ENCODE peak calls at places on chromosomes 7 and 10, in ten cellular contexts. V is cardiac muscle cell; Y is fibroblast of lung; T is stimulated activated CD4-positive, alpha-beta T cell treated with anti-CD3 and anti-CD28 coated beads, Interleukin-12 subunit alpha, Interleukin-12 subunit beta, amount 100 ng/mL, for 24 hours; F is NCI-H2107; M is endothelial cell; H is AG04450; P is A549; G is activated CD8-positive, alpha-beta memory T cell treated with anti-CD3 and anti-CD28 coated beads for 24 hours; Z is naive thymus-derived CD8-positive, alpha-beta T cell. N is an unnamed sample.

GRCh38 chr7:44674381-44674780 is 68.0 kb downstream of the OGDH start:
- DNase-seq in M (no peak), V (no peak), G (no peak), F (no peak), Y (no peak), H (no peak), P (no peak), Z (no peak), T (no peak), N (no peak)

GRCh38 chr7:68187549-68187948 is 1190.9 kb downstream of the TYW1 start:
- DNase-seq in V (no peak), T (no peak), P (no peak), Z (no peak), F (no peak), Y (no peak), G (no peak), M (no peak), H (no peak), N (no peak)

GRCh38 chr7:32496052-32496813 is 944 bp downstream of the AVL9 start:
- DNase-seq in F (no peak), G (no peak), Y (peak), V (no peak), P (peak), H (no peak), M (peak), T (no peak), Z (no peak), N (no peak)

GRCh38 chr7:55060690-55061414 is 42.0 kb downstream of the EGFR start:
- DNase-seq in T (no peak), Z (no peak), Y (peak), G (no peak), H (no peak), P (no peak), M (no peak), F (peak), V (no peak), N (no peak)

GRCh38 chr7:158957507-158957900 is 101.1 kb downstream of the DYNC2I1 start:
- DNase-seq in Y (no peak), V (no peak), Z (no peak), H (no peak), T (no peak), P (no peak), F (peak), G (no peak), M (no peak), N (no peak)

GRCh38 chr7:47102442-47102841 is 479.5 kb downstream of the TNS3 start:
- DNase-seq in Y (no peak), M (no peak), F (no peak), T (no peak), P (no peak), Z (no peak), H (no peak), G (no peak), V (no peak), N (no peak)

GRCh38 chr7:83663131-83663530 is 14.2 kb upstream of the SEMA3E start:
- DNase-seq in T (no peak), F (no peak), P (no peak), Z (no peak), Y (no peak), G (no peak), H (no peak), V (no peak), M (no peak), N (no peak)

GRCh38 chr10:114694735-114695134 is 36.7 kb upstream of the ABLIM1 start:
- DNase-seq in Z (peak), Y (peak), G (peak), P (peak), F (no peak), V (peak), T (no peak), H (no peak), M (peak), N (peak)